ENCODE peak calls at places on chromosomes 11 and 22, in ten cellular contexts. D is IMR-90, Q is colonic mucosa, J is GM12878, T is fibroblast of lung, L is PC-9, G is HepG2, B is heart left ventricle, X is left ventricle myocardium inferior, H is stomach. U is an unnamed sample.

GRCh38 chr11:124864176-124864891 is 898 bp upstream of the ROBO3 start:
- DNase-seq in D (no peak), Q (no peak), J (no peak), T (no peak), L (no peak), G (no peak), B (no peak), X (no peak), H (no peak), U (peak; percentile 32)

GRCh38 chr11:128487978-128488377 is 99.4 kb downstream of the ETS1 start:
- DNase-seq in D (no peak), Q (no peak), J (no peak), T (no peak), L (no peak), G (no peak), B (no peak), X (no peak), H (no peak), U (no peak)

GRCh38 chr11:13962562-13963168 is at the start of gene SPON1:
- DNase-seq in D (peak; percentile 15), Q (peak; percentile 65), J (no peak), T (peak; percentile 43), L (no peak), G (no peak), B (peak; percentile 29), X (peak; percentile 46), H (peak; percentile 30), U (peak; percentile 70)

GRCh38 chr11:3802016-3802790 is 4.8 kb upstream of the NUP98 start:
- DNase-seq in D (peak; percentile 58), Q (no peak), J (no peak), T (peak; percentile 45), L (no peak), G (no peak), B (no peak), X (no peak), H (no peak), U (no peak)

GRCh38 chr22:49102367-49102766 is 725.3 kb downstream of the BRD1 start:
- DNase-seq in D (no peak), Q (no peak), J (no peak), T (no peak), L (no peak), G (no peak), B (no peak), X (no peak), H (no peak), U (no peak)

GRCh38 chr11:8697056-8697455 is 14.5 kb downstream of the RPL27A start:
- DNase-seq in D (no peak), Q (no peak), J (no peak), T (no peak), L (no peak), G (no peak), B (no peak), X (no peak), H (no peak), U (no peak)

GRCh38 chr11:65645710-65646109 is 7.8 kb downstream of the SIPA1 start:
- DNase-seq in D (peak; percentile 55), Q (no peak), J (no peak), T (peak; percentile 69), L (peak; percentile 34), G (no peak), B (no peak), X (no peak), H (no peak), U (no peak)

GRCh38 chr11:64230985-64231365 is 627 bp downstream of the DNAJC4 start:
- DNase-seq in D (no peak), Q (no peak), J (no peak), T (no peak), L (no peak), G (no peak), B (peak; percentile 9), X (no peak), H (no peak), U (no peak)

GRCh38 chr22:38732251-38732815 is 23.5 kb downstream of the SUN2 start:
- DNase-seq in D (no peak), Q (no peak), J (no peak), T (no peak), L (no peak), G (no peak), B (no peak), X (no peak), H (peak; percentile 79), U (no peak)

DNA sequence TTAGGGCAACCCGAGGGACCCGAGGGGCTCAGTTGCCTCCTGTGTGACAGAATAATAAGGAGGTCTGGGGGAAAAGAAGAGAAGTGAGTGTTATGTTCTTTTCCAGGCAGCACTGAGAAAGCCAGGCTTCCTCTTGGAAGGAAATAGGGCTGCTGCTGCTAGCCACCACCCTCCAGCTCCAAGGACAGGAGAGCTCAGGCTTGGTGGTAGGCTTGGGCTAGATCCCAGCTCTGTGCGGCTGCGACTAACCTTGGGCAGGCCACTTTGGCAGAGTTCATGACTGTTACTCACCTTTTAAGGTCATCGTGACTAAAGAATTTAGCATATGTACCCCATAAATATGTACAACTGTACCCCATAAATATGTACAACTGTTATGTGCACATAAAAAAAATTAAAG is 124.8 kb upstream of the POU2AF2 start:
- DNase-seq in D (no peak), Q (no peak), J (no peak), T (no peak), L (no peak), G (no peak), B (no peak), X (no peak), H (no peak), U (no peak)
- TF ChIP-seq CTCF in D (no peak), Q (no peak), J (no peak), T (no peak), L (no peak), G (no peak), B (no peak), X (no peak), H (no peak), U (no peak)

DNA sequence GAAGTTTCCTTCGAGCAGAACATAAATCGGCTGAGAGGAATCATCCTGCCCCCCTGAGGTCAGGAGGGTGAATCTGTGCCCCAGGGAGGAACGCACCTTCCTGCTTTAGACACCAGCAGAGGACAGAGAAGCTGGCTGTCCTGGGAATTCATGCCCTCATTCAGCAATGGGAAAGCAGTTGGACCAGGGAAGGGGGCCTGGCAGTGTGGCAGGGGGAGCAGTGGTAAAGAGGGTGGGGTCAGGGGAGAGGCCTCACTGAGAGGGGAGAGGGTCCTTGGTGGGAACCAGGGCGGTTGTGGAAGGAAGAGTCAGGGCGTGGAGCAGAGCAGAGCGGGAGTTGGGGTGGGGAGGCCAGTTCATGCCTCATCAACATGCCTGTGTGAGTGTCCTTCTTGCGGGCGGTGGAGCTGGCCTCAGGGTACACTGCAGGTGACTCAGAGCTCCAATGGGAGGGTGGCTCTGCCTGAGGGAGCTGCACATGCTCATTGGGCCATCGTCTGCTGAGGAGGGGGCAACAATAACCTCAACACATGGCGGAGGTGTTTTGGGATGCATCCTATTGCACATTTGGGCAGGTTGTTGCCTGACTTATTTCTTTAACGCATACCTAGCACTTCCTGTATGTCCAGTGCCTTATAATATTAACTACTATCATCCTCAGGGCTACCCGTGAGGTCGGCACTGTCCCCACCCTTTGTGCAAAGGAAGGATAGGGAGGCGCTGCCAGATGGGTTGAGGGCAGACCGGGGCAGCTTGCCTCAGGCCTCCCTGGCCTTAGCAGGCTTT is 23.2 kb downstream of the MED15 start:
- DNase-seq in D (peak; percentile 83), Q (no peak), J (no peak), T (peak; percentile 91), L (peak; percentile 82), G (no peak), B (no peak), X (no peak), H (no peak), U (peak; percentile 12)
- H3K4me1 ChIP-seq in D (peaks cover 50% of the 10 kb centered on the region), Q (peaks cover 24% of the 10 kb centered on the region), J (no peaks in the 10 kb centered on the region), T (peaks cover 41% of the 10 kb centered on the region), L (peaks cover 61% of the 10 kb centered on the region), G (peaks cover 33% of the 10 kb centered on the region), B (peaks cover 67% of the 10 kb centered on the region), X (peaks cover 81% of the 10 kb centered on the region), H (peaks cover 38% of the 10 kb centered on the region), U (peaks cover 25% of the 10 kb centered on the region)

GRCh38 chr22:50111056-50111455 is 21.2 kb downstream of the MOV10L1 start:
- DNase-seq in D (no peak), Q (no peak), J (no peak), T (no peak), L (no peak), G (no peak), B (no peak), X (no peak), H (no peak), U (no peak)

GRCh38 chr22:50115693-50116092 is 25.9 kb downstream of the MOV10L1 start:
- DNase-seq in D (peak; percentile 35), Q (no peak), J (no peak), T (peak; percentile 57), L (no peak), G (peak; percentile 46), B (peak; percentile 24), X (no peak), H (no peak), U (no peak)

GRCh38 chr22:50114221-50114981 is 24.6 kb downstream of the MOV10L1 start:
- DNase-seq in D (peak; percentile 83), Q (no peak), J (no peak), T (peak; percentile 85), L (no peak), G (no peak), B (no peak), X (no peak), H (no peak), U (no peak)

GRCh38 chr22:50117168-50117762 is 27.5 kb downstream of the MOV10L1 start:
- DNase-seq in D (no peak), Q (no peak), J (no peak), T (no peak), L (no peak), G (no peak), B (no peak), X (no peak), H (no peak), U (no peak)

GRCh38 chr22:50112151-50113118 is 22.6 kb downstream of the MOV10L1 start:
- DNase-seq in D (peak; percentile 86), Q (no peak), J (no peak), T (peak; percentile 90), L (no peak), G (no peak), B (peak; percentile 56), X (no peak), H (no peak), U (no peak)
- H3K27me3 ChIP-seq in D (no peaks in the 10 kb centered on the region), Q (no peaks in the 10 kb centered on the region), J (peaks cover 8% of the 10 kb centered on the region), T (no peaks in the 10 kb centered on the region), L (peaks cover 73% of the 10 kb centered on the region), G (peaks cover 45% of the 10 kb centered on the region), B (no peaks in the 10 kb centered on the region), X (peaks cover 61% of the 10 kb centered on the region), H (peaks cover 12% of the 10 kb centered on the region), U (no peaks in the 10 kb centered on the region)

DNA sequence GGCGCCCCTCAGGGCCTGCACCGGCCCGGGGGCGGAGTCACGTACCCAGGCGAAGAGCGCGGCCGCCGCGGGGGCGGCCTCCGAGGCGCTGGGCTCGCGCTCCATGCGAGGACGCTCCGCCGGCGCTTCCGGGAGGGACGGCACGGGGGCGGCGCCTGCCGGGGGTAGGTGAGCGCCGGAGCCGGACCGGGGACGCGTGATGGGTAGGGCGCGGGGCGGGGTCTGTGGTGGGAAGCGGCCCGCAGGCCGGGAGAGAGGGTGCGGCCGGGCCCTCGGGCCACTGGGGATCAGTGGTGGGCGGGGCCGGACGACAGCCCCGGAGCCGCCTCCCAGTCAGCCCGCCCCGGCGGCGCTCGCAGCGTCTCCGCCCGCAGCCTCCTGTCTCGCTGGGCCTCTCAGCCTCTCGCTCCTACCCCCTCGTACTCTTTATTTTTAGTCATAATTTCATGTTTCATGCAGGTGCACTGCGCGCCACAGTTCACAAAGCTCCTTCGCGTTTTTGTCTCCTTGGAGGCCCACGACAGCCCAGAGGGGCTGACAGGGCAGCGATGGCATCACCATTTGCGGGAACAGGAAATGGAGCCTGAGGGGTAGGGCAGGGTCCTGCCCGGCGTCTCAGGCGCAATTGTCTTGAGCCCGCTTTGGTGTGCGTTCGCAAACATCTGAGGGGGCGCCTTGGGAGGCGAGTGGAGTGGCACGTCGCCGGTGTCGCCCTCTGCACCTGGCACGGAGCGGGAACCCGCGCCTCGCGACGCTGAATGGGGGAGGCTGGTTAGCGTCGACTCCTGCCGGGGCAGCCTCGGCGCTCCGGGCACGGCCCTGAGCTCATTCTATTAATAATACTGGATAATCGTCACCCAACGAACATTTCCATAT is at the start of gene SERGEF:
- DNase-seq in D (peak; percentile 84), Q (peak; percentile 97), J (peak; percentile 75), T (peak; percentile 87), L (peak; percentile 83), G (peak; percentile 86), B (peak; percentile 90), X (peak; percentile 94), H (peak; percentile 97), U (peak; percentile 95)
- TF ChIP-seq CTCF in D (no peak), Q (no peak), J (no peak), T (peak; percentile 10), L (peak; percentile 11), G (peak; percentile 12), B (no peak), X (peak; percentile 58), H (no peak), U (peak; percentile 12)